ENCODE peak calls at places on chromosomes 13 and 19, in six cellular contexts. M is GM12878, G is K562, Y is HepG2, U is A549, X is H1. J is an unnamed sample.

GRCh38 chr13:57340878-57341277 is 173.9 kb downstream of the PRR20E start:
- DNase-seq in M (no peak), G (no peak), Y (no peak), U (no peak), X (no peak), J (no peak)

GRCh38 chr13:23673354-23673753 is 103.1 kb downstream of the TNFRSF19 start:
- DNase-seq in M (no peak), G (no peak), Y (no peak), U (no peak), X (no peak), J (no peak)

GRCh38 chr13:87042946-87043345 is 628.2 kb upstream of the SLITRK5 start:
- DNase-seq in M (no peak), G (no peak), Y (no peak), U (no peak), X (no peak), J (no peak)

GRCh38 chr19:13839938-13840750 is 36.8 kb upstream of the NANOS3 start:
- DNase-seq in M (no peak), G (no peak), Y (no peak), U (no peak), X (no peak), J (no peak)

GRCh38 chr13:40406405-40407138 is 259.9 kb downstream of the FOXO1 start:
- DNase-seq in M (no peak), G (no peak), Y (peak), U (peak), X (no peak), J (no peak)

GRCh38 chr19:52535831-52536800 is 8.6 kb downstream of the ZNF808 start:
- DNase-seq in M (peak), G (no peak), Y (no peak), U (no peak), X (peak), J (peak)

GRCh38 chr13:99439850-99440604 is 61.2 kb upstream of the TM9SF2 start:
- DNase-seq in M (no peak), G (no peak), Y (no peak), U (no peak), X (no peak), J (no peak)

GRCh38 chr13:40503966-40504591 is 162.4 kb downstream of the FOXO1 start:
- DNase-seq in M (no peak), G (no peak), Y (peak), U (peak), X (no peak), J (no peak)

GRCh38 chr19:36041831-36042230 is 9.2 kb upstream of the CLIP3 start:
- DNase-seq in M (no peak), G (no peak), Y (peak), U (no peak), X (no peak), J (no peak)

GRCh38 chr19:3807131-3807480 is 20.9 kb upstream of the MATK start:
- DNase-seq in M (no peak), G (no peak), Y (no peak), U (no peak), X (no peak), J (no peak)

GRCh38 chr19:9966024-9966423 is 29.7 kb upstream of the OLFM2 start:
- DNase-seq in M (no peak), G (no peak), Y (no peak), U (no peak), X (no peak), J (no peak)

GRCh38 chr19:5058456-5059190 is 89.7 kb downstream of the KDM4B start:
- DNase-seq in M (no peak), G (no peak), Y (no peak), U (no peak), X (no peak), J (no peak)

GRCh38 chr13:42758515-42758914 is 22.9 kb upstream of the FAM216B start:
- DNase-seq in M (no peak), G (no peak), Y (peak), U (no peak), X (no peak), J (no peak)

GRCh38 chr19:13668964-13669363 is 95.4 kb upstream of the MRI1 start:
- DNase-seq in M (no peak), G (peak), Y (no peak), U (no peak), X (no peak), J (no peak)

GRCh38 chr13:42548731-42549554 is 25.0 kb upstream of the TNFSF11 start:
- DNase-seq in M (peak), G (peak), Y (no peak), U (no peak), X (no peak), J (no peak)

GRCh38 chr19:50465986-50466771 is 10.1 kb upstream of the EMC10 start:
- DNase-seq in M (no peak), G (peak), Y (peak), U (peak), X (no peak), J (peak)

GRCh38 chr19:15702590-15702930 is 25.3 kb upstream of the OR10H2 start:
- DNase-seq in M (no peak), G (peak), Y (peak), U (no peak), X (no peak), J (peak)

GRCh38 chr13:32495841-32496240 is 42.8 kb downstream of the N4BP2L2 start:
- DNase-seq in M (no peak), G (no peak), Y (no peak), U (no peak), X (no peak), J (no peak)

GRCh38 chr13:32499538-32500210 is 38.9 kb downstream of the N4BP2L2 start:
- DNase-seq in M (no peak), G (no peak), Y (peak), U (no peak), X (no peak), J (no peak)

GRCh38 chr13:32491028-32491427 is 47.6 kb downstream of the N4BP2L2 start:
- DNase-seq in M (no peak), G (no peak), Y (no peak), U (no peak), X (no peak), J (no peak)

GRCh38 chr13:32496574-32497160 is 41.9 kb downstream of the N4BP2L2 start:
- DNase-seq in M (no peak), G (peak), Y (no peak), U (no peak), X (no peak), J (no peak)

GRCh38 chr13:32495429-32495828 is 43.2 kb downstream of the N4BP2L2 start:
- DNase-seq in M (no peak), G (no peak), Y (no peak), U (no peak), X (no peak), J (no peak)
- TF ChIP-seq CHD2 in M (no peak), G (no peak), Y (no peak), U (no peak), X (no peak), J (no peak)

DNA sequence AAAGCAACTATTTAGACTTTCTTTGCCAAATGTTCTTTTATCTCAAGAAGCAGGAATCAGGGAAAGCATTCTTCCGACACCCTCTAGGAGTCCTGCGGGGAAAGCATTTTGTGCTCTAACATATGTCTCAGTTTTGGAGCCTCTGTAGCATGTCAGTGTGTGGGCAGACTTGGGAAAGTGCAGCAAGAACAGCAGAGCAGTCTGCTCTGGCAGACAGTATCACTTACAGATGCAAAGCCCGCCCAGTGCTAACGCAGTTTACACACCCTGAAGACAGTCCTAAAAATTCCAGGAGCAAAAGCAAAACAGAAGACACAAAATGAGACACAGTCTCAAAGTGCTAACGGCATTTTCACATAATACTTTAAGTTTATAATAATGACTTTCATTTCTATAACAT is 393.5 kb downstream of the KLF12 start:
- DNase-seq in M (no peak), G (no peak), Y (no peak), U (no peak), X (no peak), J (no peak)
- TF ChIP-seq CHD2 in M (no peak), G (no peak), Y (no peak), U (no peak), X (no peak), J (no peak)

DNA sequence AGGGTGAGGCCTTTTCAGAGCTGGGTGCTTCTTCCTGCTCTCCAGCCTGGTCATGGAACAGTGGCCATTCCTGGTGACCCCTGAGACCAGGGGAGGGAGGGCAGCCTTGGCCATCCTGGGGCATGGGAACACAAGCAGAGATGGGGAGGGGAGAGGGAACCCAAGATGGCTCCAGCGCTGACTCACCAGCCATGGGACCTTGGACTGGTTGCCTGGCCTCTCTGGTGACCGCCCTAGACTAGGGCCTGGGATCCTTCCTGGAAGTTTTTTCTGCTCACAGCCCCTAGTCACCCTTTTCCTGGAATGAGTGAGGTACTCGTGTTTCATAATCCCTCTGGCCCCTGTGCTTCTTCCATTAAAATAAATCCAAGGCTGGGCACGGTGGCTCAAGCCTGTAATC is 3.3 kb upstream of the OPA3 start:
- DNase-seq in M (no peak), G (no peak), Y (peak), U (no peak), X (no peak), J (no peak)
- TF ChIP-seq CHD2 in M (no peak), G (no peak), Y (no peak), U (no peak), X (no peak), J (no peak)

GRCh38 chr19:39197808-39198207 is 1.0 kb downstream of the NCCRP1 start:
- DNase-seq in M (no peak), G (no peak), Y (no peak), U (no peak), X (no peak), J (no peak)
- TF ChIP-seq CHD2 in M (no peak), G (no peak), Y (no peak), U (no peak), X (no peak), J (no peak)

GRCh38 chr19:38473201-38473600 is 39.7 kb downstream of the RYR1 start:
- DNase-seq in M (no peak), G (no peak), Y (no peak), U (no peak), X (no peak), J (no peak)

GRCh38 chr19:38482496-38482895 is 49.0 kb downstream of the RYR1 start:
- DNase-seq in M (no peak), G (no peak), Y (no peak), U (no peak), X (no peak), J (no peak)

GRCh38 chr19:38475176-38475575 is 41.7 kb downstream of the RYR1 start:
- DNase-seq in M (no peak), G (no peak), Y (no peak), U (no peak), X (no peak), J (no peak)

GRCh38 chr19:38483016-38483630 is 49.6 kb downstream of the RYR1 start:
- DNase-seq in M (no peak), G (no peak), Y (no peak), U (no peak), X (no peak), J (peak)

GRCh38 chr19:38478273-38478971 is 44.9 kb downstream of the RYR1 start:
- DNase-seq in M (no peak), G (peak), Y (peak), U (peak), X (no peak), J (peak)
- TF ChIP-seq CHD2 in M (no peak), G (no peak), Y (no peak), U (no peak), X (no peak), J (no peak)

GRCh38 chr13:77429320-77430142 is 102.6 kb upstream of the MYCBP2 start:
- DNase-seq in M (peak), G (no peak), Y (no peak), U (no peak), X (no peak), J (no peak)
- TF ChIP-seq CHD2 in M (no peak), G (no peak), Y (no peak), U (no peak), X (no peak), J (no peak)

GRCh38 chr19:55158848-55159793 is 1.6 kb upstream of the TNNI3 start:
- DNase-seq in M (no peak), G (peak), Y (no peak), U (peak), X (no peak), J (no peak)
- TF ChIP-seq CHD2 in M (no peak), G (no peak), Y (no peak), U (no peak), X (no peak), J (no peak)

GRCh38 chr19:19540707-19541515 is 2.8 kb downstream of the CILP2 start:
- DNase-seq in M (no peak), G (peak), Y (no peak), U (no peak), X (peak), J (peak)
- TF ChIP-seq CHD2 in M (no peak), G (no peak), Y (no peak), U (no peak), X (no peak), J (no peak)